ENCODE peak calls at places on chromosomes 12 and 14, in eight cellular contexts. N is cardiac fibroblast, D is AML-193, E is endothelial cell of umbilical vein, W is GM23338, X is activated T-helper 1 cell treated with Interleukin-2 at 50 U/mL for 16 hours, V is iPS DF 19.7, G is colonic mucosa. H is an unnamed sample.

GRCh38 chr12:110816761-110817160 is 30.0 kb upstream of the CCDC63 start:
- DNase-seq in E (no peak), D (no peak), N (no peak), G (no peak), X (no peak), V (no peak), W (no peak), H (no peak)

GRCh38 chr14:68755016-68755353 is 37.9 kb downstream of the ZFP36L1 start:
- DNase-seq in V (no peak), D (no peak), X (no peak), N (no peak), E (no peak), W (no peak), G (no peak), H (no peak)

GRCh38 chr12:63822352-63822751 is 22.1 kb upstream of the SRGAP1 start:
- DNase-seq in G (no peak), W (no peak), E (no peak), V (no peak), D (no peak), X (no peak), N (peak), H (no peak)

GRCh38 chr12:92162079-92162478 is 16.4 kb upstream of the BTG1 start:
- DNase-seq in N (no peak), G (no peak), V (no peak), E (peak), D (no peak), W (no peak), X (no peak), H (no peak)

GRCh38 chr12:65520658-65521057 is 242.2 kb downstream of the MSRB3 start:
- DNase-seq in X (no peak), G (no peak), W (no peak), D (no peak), N (no peak), V (no peak), E (no peak), H (no peak)

GRCh38 chr14:61928300-61928699 is 166.1 kb downstream of the SNAPC1 start:
- DNase-seq in W (no peak), V (no peak), X (no peak), D (no peak), E (no peak), G (no peak), N (no peak), H (no peak)

GRCh38 chr14:104969741-104970230 is 8.4 kb downstream of the AHNAK2 start:
- DNase-seq in D (no peak), E (no peak), X (no peak), V (no peak), N (no peak), W (no peak), G (no peak), H (no peak)

GRCh38 chr14:59585891-59586554 is 9.4 kb upstream of the CCDC175 start:
- DNase-seq in N (peak), D (peak), E (peak), W (no peak), V (no peak), G (no peak), X (no peak), H (no peak)

GRCh38 chr12:12810507-12811143 is 2.5 kb upstream of the DDX47 start:
- DNase-seq in N (no peak), G (no peak), X (no peak), E (no peak), W (peak), V (no peak), D (no peak), H (no peak)

H was measured in CD4-positive, alpha-beta T cell.